ENCODE peak calls at places on chromosomes 1 and 21, in eight cellular contexts. H is lower lobe of right lung, R is fibroblast of the aortic adventitia, V is left lung, B is GM20000, P is brain microvascular endothelial cell, J is H9, S is PC-3. I is an unnamed sample.

GRCh38 chr1:85225624-85226380 is 25.0 kb upstream of the SYDE2 start:
- DNase-seq in P (peak; percentile 12), S (no peak), R (no peak), J (no peak), V (no peak), H (no peak), B (no peak), I (no peak)

GRCh38 chr1:38569932-38570356 is 289.6 kb downstream of the RRAGC start:
- DNase-seq in B (no peak), S (no peak), R (no peak), H (no peak), V (no peak), P (no peak), J (no peak), I (no peak)

GRCh38 chr1:26666855-26667254 is 29.0 kb upstream of the ARID1A start:
- DNase-seq in J (no peak), S (peak; percentile 36), H (no peak), B (no peak), R (no peak), V (no peak), P (no peak), I (no peak)

GRCh38 chr1:160795951-160796383 is at the start of gene LY9:
- DNase-seq in S (no peak), V (no peak), B (peak; percentile 83), H (no peak), P (no peak), R (no peak), J (no peak), I (peak; percentile 66)

GRCh38 chr21:16891821-16892220 is 621.0 kb upstream of the CXADR start:
- DNase-seq in R (peak; percentile 79), V (no peak), S (no peak), J (no peak), P (peak; percentile 83), B (no peak), H (no peak), I (no peak)

GRCh38 chr1:77504986-77505385 is 177.5 kb downstream of the ZZZ3 start:
- DNase-seq in S (peak; percentile 78), J (no peak), V (no peak), B (peak; percentile 16), R (no peak), P (no peak), H (no peak), I (no peak)

GRCh38 chr1:97911266-97912215 is 9.3 kb downstream of the DPYD start:
- DNase-seq in J (no peak), H (no peak), B (no peak), V (no peak), S (no peak), R (peak; percentile 39), P (no peak), I (no peak)

GRCh38 chr1:78678324-78678723 is 28.7 kb downstream of the IFI44 start:
- DNase-seq in S (no peak), V (no peak), J (no peak), P (no peak), H (no peak), R (no peak), B (peak; percentile 17), I (no peak)

GRCh38 chr1:39866767-39867166 is 16.5 kb downstream of the TRIT1 start:
- DNase-seq in H (no peak), R (peak; percentile 75), P (peak; percentile 79), V (no peak), S (peak; percentile 50), J (no peak), B (no peak), I (no peak)

GRCh38 chr1:202802998-202803932 is 5.0 kb downstream of the KDM5B start:
- DNase-seq in V (no peak), P (peak; percentile 36), B (no peak), S (peak; percentile 54), J (no peak), R (peak; percentile 53), H (peak; percentile 61), I (no peak)

GRCh38 chr1:226603976-226604845 is 55.6 kb downstream of the STUM start:
- DNase-seq in J (peak; percentile 72), B (no peak), S (no peak), V (no peak), R (no peak), P (no peak), H (no peak), I (no peak)

DNA sequence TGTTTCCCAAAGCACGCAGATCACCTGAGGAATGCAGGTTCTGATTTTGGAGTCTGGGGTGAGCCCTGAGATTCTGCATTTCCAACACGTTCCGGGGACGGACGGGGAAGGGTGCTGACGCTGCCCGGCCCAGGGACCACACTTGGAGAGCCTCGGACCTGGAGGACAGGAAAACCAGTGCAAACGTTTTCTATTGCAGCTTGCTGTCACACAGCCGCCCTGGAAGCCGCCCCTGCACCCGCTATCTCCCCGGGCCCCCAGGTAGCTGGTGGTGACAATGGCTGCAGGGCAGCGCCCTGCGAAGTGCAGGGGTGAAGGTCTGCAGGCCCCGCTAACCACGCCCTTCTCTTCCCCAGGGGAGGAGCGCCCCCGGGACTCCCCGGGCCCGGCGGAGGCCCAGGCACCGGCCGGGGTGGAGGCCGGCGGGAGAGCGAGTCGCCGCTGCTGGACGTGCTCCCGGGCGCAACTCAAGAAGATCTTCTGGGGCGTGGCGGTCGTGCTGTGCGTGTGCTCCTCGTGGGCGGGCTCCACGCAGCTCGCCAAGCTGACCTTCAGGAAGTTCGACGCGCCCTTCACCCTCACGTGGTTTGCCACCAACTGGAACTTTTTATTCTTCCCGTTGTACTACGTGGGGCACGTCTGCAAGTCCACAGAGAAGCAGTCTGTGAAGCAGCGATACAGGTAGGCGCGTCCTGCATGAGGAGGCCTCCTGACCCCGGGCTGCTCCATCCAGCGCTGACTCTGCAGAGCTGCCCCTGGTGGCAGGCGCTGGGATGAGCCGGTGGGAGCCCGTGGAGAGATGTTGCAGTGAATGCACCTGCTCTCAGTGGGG is 142.0 kb upstream of the COA6 start:
- DNase-seq in P (no peak), J (peak; percentile 86), R (no peak), B (peak; percentile 60), S (no peak), V (peak; percentile 64), H (no peak), I (no peak)
- TF ChIP-seq CTCF in P (no peak), J (peak; percentile 70), R (no peak), B (peak; percentile 29), S (peak; percentile 42), V (no peak), H (no peak), I (no peak)

GRCh38 chr1:109499081-109499480 is 5.2 kb downstream of the CYB561D1 start:
- DNase-seq in R (peak; percentile 22), P (no peak), J (no peak), B (no peak), V (no peak), H (no peak), S (no peak), I (no peak)

GRCh38 chr1:109495738-109496137 is 1.8 kb downstream of the CYB561D1 start:
- DNase-seq in P (no peak), R (no peak), V (no peak), B (no peak), J (no peak), S (no peak), H (no peak), I (no peak)

GRCh38 chr1:109497449-109498160 is 3.7 kb downstream of the CYB561D1 start:
- DNase-seq in P (no peak), S (no peak), H (no peak), B (no peak), V (no peak), R (peak; percentile 22), J (no peak), I (no peak)

GRCh38 chr1:109499661-109500536 is 6.0 kb downstream of the CYB561D1 start:
- DNase-seq in B (peak; percentile 45), S (peak; percentile 63), J (peak; percentile 80), P (peak; percentile 26), R (peak; percentile 62), V (no peak), H (peak; percentile 68), I (no peak)

GRCh38 chr1:109498161-109498801 is 4.4 kb downstream of the CYB561D1 start:
- DNase-seq in R (peak; percentile 31), J (peak; percentile 84), B (no peak), H (no peak), V (no peak), P (peak; percentile 29), S (peak; percentile 28), I (no peak)
- TF ChIP-seq CTCF in R (peak; percentile 63), J (peak; percentile 81), B (peak; percentile 39), H (peak; percentile 43), V (peak; percentile 31), P (peak; percentile 80), S (peak; percentile 60), I (no peak)

DNA sequence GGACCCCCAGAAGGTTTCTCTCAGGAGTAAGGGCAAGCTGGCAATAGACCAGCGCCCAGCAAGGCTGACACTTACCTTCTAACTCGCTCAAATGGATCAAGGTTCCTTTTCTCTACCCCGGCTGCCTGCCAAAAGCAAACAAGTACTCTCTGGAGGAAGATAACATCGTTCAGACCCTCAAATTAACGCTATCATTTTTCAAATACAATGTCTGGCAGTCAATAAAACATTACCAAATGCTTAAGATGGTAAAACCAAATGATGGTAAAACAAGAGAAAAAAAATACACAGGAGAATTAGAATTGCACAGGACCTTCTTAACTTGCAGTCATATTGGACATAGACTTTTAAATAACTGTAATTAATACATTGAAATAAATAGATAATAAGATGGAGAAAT is 148.1 kb downstream of the SPATA46 start:
- DNase-seq in S (no peak), P (no peak), J (no peak), V (no peak), B (no peak), R (no peak), H (no peak), I (no peak)
- TF ChIP-seq CTCF in S (no peak), P (no peak), J (no peak), V (no peak), B (no peak), R (no peak), H (no peak), I (no peak)

GRCh38 chr1:246642719-246643118 is 76.5 kb downstream of the CNST start:
- DNase-seq in R (no peak), B (no peak), H (no peak), P (no peak), V (no peak), J (no peak), S (no peak), I (no peak)

GRCh38 chr1:246641394-246641793 is 75.1 kb downstream of the CNST start:
- DNase-seq in J (no peak), B (no peak), P (no peak), V (no peak), H (no peak), S (no peak), R (no peak), I (no peak)

GRCh38 chr1:246651012-246651411 is 73.2 kb upstream of the SCCPDH start:
- DNase-seq in J (no peak), B (no peak), P (no peak), H (no peak), V (no peak), S (no peak), R (no peak), I (no peak)

GRCh38 chr1:246647513-246647912 is 76.7 kb upstream of the SCCPDH start:
- DNase-seq in S (no peak), V (no peak), B (no peak), R (peak; percentile 68), J (no peak), H (no peak), P (peak; percentile 34), I (no peak)

DNA sequence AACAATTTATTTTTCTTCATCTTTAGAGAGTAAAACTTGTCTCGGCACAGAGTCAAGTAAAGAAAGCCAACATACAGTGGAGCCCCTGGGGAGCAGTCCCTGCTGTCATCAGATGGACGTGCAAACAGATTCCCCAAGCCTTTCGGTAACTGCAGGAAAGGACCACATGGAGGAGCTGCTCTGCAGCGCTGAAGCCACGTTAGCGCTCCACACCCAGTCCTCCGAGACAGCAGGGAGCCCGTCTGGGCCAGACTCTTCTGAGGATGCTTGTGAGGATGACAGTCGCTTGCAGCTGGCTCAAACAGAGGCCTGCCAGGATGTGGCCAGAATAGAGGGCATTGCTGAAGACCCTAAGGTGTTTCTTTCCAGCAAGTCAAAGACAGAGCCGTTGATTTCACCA is 77.1 kb upstream of the SCCPDH start:
- DNase-seq in H (no peak), S (no peak), P (peak; percentile 78), R (peak; percentile 76), V (no peak), J (peak; percentile 89), B (no peak), I (no peak)
- TF ChIP-seq CTCF in H (peak; percentile 32), S (peak; percentile 37), P (peak; percentile 83), R (peak; percentile 82), V (no peak), J (peak; percentile 74), B (no peak), I (no peak)

I was measured in natural killer cell.